ENCODE peak calls at places on chromosomes 6 and 20, in seven cellular contexts. One of them, this sample, is unnamed.

GRCh38 chr6:39684790-39685485 is 40.3 kb downstream of the KIF6 start:
- DNase-seq in upper lobe of left lung: no peak
- DNase-seq in suprapubic skin: no peak
- DNase-seq in GM12891: no peak
- DNase-seq in breast epithelium: no peak
- DNase-seq in sigmoid colon: no peak
- DNase-seq in prostate gland: no peak
- DNase-seq in this sample: no peak

GRCh38 chr20:39568090-39568489 is 605.9 kb downstream of the DHX35 start:
- DNase-seq in suprapubic skin: no peak
- DNase-seq in sigmoid colon: no peak
- DNase-seq in breast epithelium: no peak
- DNase-seq in GM12891: no peak
- DNase-seq in upper lobe of left lung: no peak
- DNase-seq in prostate gland: no peak
- DNase-seq in this sample: no peak

GRCh38 chr20:49612127-49612738 is 44.3 kb upstream of the PTGIS start:
- DNase-seq in prostate gland: no peak
- DNase-seq in suprapubic skin: no peak
- DNase-seq in sigmoid colon: peak
- DNase-seq in GM12891: no peak
- DNase-seq in breast epithelium: peak
- DNase-seq in upper lobe of left lung: no peak
- DNase-seq in this sample: no peak

GRCh38 chr20:45312241-45312640 is 4.1 kb upstream of the MATN4 start:
- DNase-seq in upper lobe of left lung: no peak
- DNase-seq in sigmoid colon: no peak
- DNase-seq in prostate gland: no peak
- DNase-seq in GM12891: no peak
- DNase-seq in suprapubic skin: no peak
- DNase-seq in breast epithelium: no peak
- DNase-seq in this sample: no peak

GRCh38 chr6:142833054-142833453 is 111.9 kb downstream of the HIVEP2 start:
- DNase-seq in breast epithelium: no peak
- DNase-seq in GM12891: no peak
- DNase-seq in upper lobe of left lung: no peak
- DNase-seq in prostate gland: no peak
- DNase-seq in suprapubic skin: no peak
- DNase-seq in sigmoid colon: no peak
- DNase-seq in this sample: no peak

GRCh38 chr20:4959582-4959981 is 41.7 kb downstream of the SLC23A2 start:
- DNase-seq in breast epithelium: no peak
- DNase-seq in suprapubic skin: no peak
- DNase-seq in GM12891: no peak
- DNase-seq in sigmoid colon: no peak
- DNase-seq in upper lobe of left lung: no peak
- DNase-seq in prostate gland: no peak
- DNase-seq in this sample: no peak

GRCh38 chr20:51624157-51624731 is 81.7 kb upstream of the NFATC2 start:
- DNase-seq in sigmoid colon: no peak
- DNase-seq in GM12891: peak
- DNase-seq in suprapubic skin: no peak
- DNase-seq in prostate gland: peak
- DNase-seq in upper lobe of left lung: no peak
- DNase-seq in breast epithelium: no peak
- DNase-seq in this sample: peak

GRCh38 chr20:50788868-50789125 is 6.1 kb upstream of the BCAS4 start:
- DNase-seq in GM12891: no peak
- DNase-seq in breast epithelium: no peak
- DNase-seq in prostate gland: no peak
- DNase-seq in upper lobe of left lung: no peak
- DNase-seq in suprapubic skin: no peak
- DNase-seq in sigmoid colon: peak
- DNase-seq in this sample: no peak

GRCh38 chr20:61044499-61044898 is 207.6 kb upstream of the CDH4 start:
- DNase-seq in breast epithelium: no peak
- DNase-seq in suprapubic skin: no peak
- DNase-seq in prostate gland: no peak
- DNase-seq in GM12891: no peak
- DNase-seq in upper lobe of left lung: no peak
- DNase-seq in sigmoid colon: no peak
- DNase-seq in this sample: no peak

GRCh38 chr20:23282111-23282510 is 68.5 kb upstream of the NXT1 start:
- DNase-seq in sigmoid colon: no peak
- DNase-seq in upper lobe of left lung: no peak
- DNase-seq in prostate gland: no peak
- DNase-seq in GM12891: no peak
- DNase-seq in suprapubic skin: no peak
- DNase-seq in breast epithelium: no peak
- DNase-seq in this sample: no peak

GRCh38 chr6:11613336-11613735 is 75.8 kb downstream of the TMEM170B start:
- DNase-seq in breast epithelium: no peak
- DNase-seq in prostate gland: no peak
- DNase-seq in suprapubic skin: no peak
- DNase-seq in GM12891: no peak
- DNase-seq in sigmoid colon: no peak
- DNase-seq in upper lobe of left lung: no peak
- DNase-seq in this sample: no peak

GRCh38 chr6:18062733-18063132 is 59.7 kb downstream of the NHLRC1 start:
- DNase-seq in prostate gland: peak
- DNase-seq in upper lobe of left lung: no peak
- DNase-seq in breast epithelium: no peak
- DNase-seq in suprapubic skin: no peak
- DNase-seq in GM12891: no peak
- DNase-seq in sigmoid colon: no peak
- DNase-seq in this sample: no peak

GRCh38 chr20:57223648-57224489 is 42.6 kb downstream of the BMP7 start:
- DNase-seq in prostate gland: no peak
- DNase-seq in upper lobe of left lung: no peak
- DNase-seq in suprapubic skin: no peak
- DNase-seq in GM12891: no peak
- DNase-seq in breast epithelium: no peak
- DNase-seq in sigmoid colon: no peak
- DNase-seq in this sample: no peak

GRCh38 chr20:17825949-17826843 is 126.4 kb downstream of the BANF2 start:
- DNase-seq in suprapubic skin: no peak
- DNase-seq in sigmoid colon: peak
- DNase-seq in GM12891: peak
- DNase-seq in upper lobe of left lung: no peak
- DNase-seq in prostate gland: no peak
- DNase-seq in breast epithelium: no peak
- DNase-seq in this sample: peak

GRCh38 chr20:38866265-38867061 is 59.8 kb upstream of the FAM83D start:
- DNase-seq in prostate gland: no peak
- DNase-seq in GM12891: no peak
- DNase-seq in upper lobe of left lung: no peak
- DNase-seq in suprapubic skin: no peak
- DNase-seq in breast epithelium: no peak
- DNase-seq in sigmoid colon: no peak
- DNase-seq in this sample: no peak

GRCh38 chr20:25249198-25249931 is 1.5 kb downstream of the PYGB start:
- DNase-seq in upper lobe of left lung: no peak
- DNase-seq in sigmoid colon: no peak
- DNase-seq in prostate gland: peak
- DNase-seq in breast epithelium: peak
- DNase-seq in GM12891: no peak
- DNase-seq in suprapubic skin: peak
- DNase-seq in this sample: no peak

GRCh38 chr6:108998460-108998859 is 96.2 kb downstream of the SESN1 start:
- DNase-seq in prostate gland: no peak
- DNase-seq in GM12891: no peak
- DNase-seq in suprapubic skin: no peak
- DNase-seq in breast epithelium: no peak
- DNase-seq in upper lobe of left lung: no peak
- DNase-seq in sigmoid colon: no peak
- DNase-seq in this sample: no peak

GRCh38 chr20:38117635-38118034 is 47.4 kb downstream of the TGM2 start:
- DNase-seq in prostate gland: no peak
- DNase-seq in GM12891: no peak
- DNase-seq in sigmoid colon: no peak
- DNase-seq in suprapubic skin: no peak
- DNase-seq in breast epithelium: no peak
- DNase-seq in upper lobe of left lung: no peak
- DNase-seq in this sample: no peak

GRCh38 chr6:169970306-169970988 is 219.0 kb downstream of the ERMARD start:
- DNase-seq in GM12891: no peak
- DNase-seq in sigmoid colon: peak
- DNase-seq in breast epithelium: no peak
- DNase-seq in upper lobe of left lung: no peak
- DNase-seq in prostate gland: no peak
- DNase-seq in suprapubic skin: peak
- DNase-seq in this sample: no peak

GRCh38 chr6:90079555-90080490 is 185.6 kb downstream of the GJA10 start:
- DNase-seq in upper lobe of left lung: no peak
- DNase-seq in GM12891: no peak
- DNase-seq in sigmoid colon: no peak
- DNase-seq in prostate gland: no peak
- DNase-seq in breast epithelium: no peak
- DNase-seq in suprapubic skin: no peak
- DNase-seq in this sample: no peak

GRCh38 chr6:12801141-12801540 is 84.6 kb downstream of the PHACTR1 start:
- DNase-seq in GM12891: no peak
- DNase-seq in upper lobe of left lung: no peak
- DNase-seq in prostate gland: no peak
- DNase-seq in sigmoid colon: no peak
- DNase-seq in breast epithelium: no peak
- DNase-seq in suprapubic skin: no peak
- DNase-seq in this sample: no peak

GRCh38 chr6:16092140-16092539 is 36.7 kb upstream of the MYLIP start:
- DNase-seq in GM12891: no peak
- DNase-seq in breast epithelium: no peak
- DNase-seq in prostate gland: no peak
- DNase-seq in suprapubic skin: no peak
- DNase-seq in upper lobe of left lung: no peak
- DNase-seq in sigmoid colon: no peak
- DNase-seq in this sample: no peak

GRCh38 chr6:149334682-149335160 is 17.2 kb downstream of the TAB2 start:
- DNase-seq in sigmoid colon: no peak
- DNase-seq in breast epithelium: no peak
- DNase-seq in upper lobe of left lung: no peak
- DNase-seq in prostate gland: no peak
- DNase-seq in GM12891: no peak
- DNase-seq in suprapubic skin: no peak
- DNase-seq in this sample: no peak

GRCh38 chr6:31834367-31834703 is 6.8 kb downstream of the HSPA1B start:
- DNase-seq in breast epithelium: peak
- DNase-seq in suprapubic skin: peak
- DNase-seq in sigmoid colon: peak
- DNase-seq in upper lobe of left lung: peak
- DNase-seq in GM12891: peak
- DNase-seq in prostate gland: peak
- DNase-seq in this sample: peak

DNA sequence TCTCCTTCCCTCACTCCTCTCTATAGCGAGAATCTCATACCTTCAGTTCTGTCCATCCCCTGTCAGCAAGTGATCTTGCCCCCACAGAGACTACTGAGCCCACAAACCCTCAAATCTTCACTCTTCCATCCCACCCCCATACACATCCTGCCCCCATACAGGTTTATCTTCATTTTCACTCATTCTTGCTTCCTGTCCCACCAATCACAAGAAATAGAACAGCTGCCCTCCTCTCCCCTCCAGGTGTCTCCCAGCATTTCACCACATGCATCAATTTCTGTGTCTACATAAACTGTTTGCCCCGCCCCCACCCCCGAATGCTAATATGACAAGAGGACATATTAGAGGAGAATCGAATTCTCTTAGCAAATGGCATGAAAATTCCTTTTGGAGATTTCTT is 54.9 kb upstream of the CARMIL1 start:
- DNase-seq in suprapubic skin: no peak
- DNase-seq in prostate gland: no peak
- DNase-seq in sigmoid colon: no peak
- DNase-seq in breast epithelium: no peak
- DNase-seq in upper lobe of left lung: no peak
- DNase-seq in GM12891: no peak
- DNase-seq in this sample: no peak
- TF ChIP-seq POLR2AphosphoS5 in suprapubic skin: no peak
- TF ChIP-seq POLR2AphosphoS5 in prostate gland: no peak
- TF ChIP-seq POLR2AphosphoS5 in sigmoid colon: no peak
- TF ChIP-seq POLR2AphosphoS5 in breast epithelium: no peak
- TF ChIP-seq POLR2AphosphoS5 in upper lobe of left lung: no peak
- TF ChIP-seq POLR2AphosphoS5 in GM12891: no peak
- TF ChIP-seq POLR2AphosphoS5 in this sample: no peak

DNA sequence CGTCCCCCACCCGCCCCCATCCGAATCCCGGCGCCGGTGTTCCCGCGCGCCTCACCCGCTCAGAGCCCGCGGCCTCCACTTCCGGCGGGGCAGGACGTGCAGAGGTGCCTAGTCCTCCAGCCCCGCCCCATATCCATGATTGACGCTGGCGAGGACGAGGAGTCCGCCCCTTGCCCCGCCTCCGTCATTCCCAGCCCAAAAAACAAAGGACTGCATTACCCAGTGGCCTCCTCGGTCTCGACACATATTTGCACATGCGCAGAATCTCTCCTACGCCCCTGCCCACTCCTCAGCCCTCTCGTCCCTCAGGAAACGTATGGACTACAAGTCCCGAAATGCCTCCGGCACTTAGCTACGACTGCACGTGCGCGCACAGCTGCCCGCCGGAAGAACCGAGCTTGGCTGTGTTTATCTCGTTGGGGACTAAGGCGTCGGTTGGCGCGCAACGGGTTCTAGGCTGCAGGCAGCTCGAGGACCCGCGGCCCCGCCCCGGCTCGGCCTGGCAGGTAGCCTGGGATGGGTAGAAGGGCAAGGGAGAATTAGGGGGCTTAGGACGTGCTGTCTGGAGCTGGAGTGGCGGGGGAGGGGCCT is at the start of the genes KLHDC3 and MEA1:
- DNase-seq in suprapubic skin: peak
- DNase-seq in GM12891: peak
- DNase-seq in sigmoid colon: peak
- DNase-seq in breast epithelium: peak
- DNase-seq in upper lobe of left lung: peak
- DNase-seq in prostate gland: peak
- DNase-seq in this sample: peak
- TF ChIP-seq POLR2A in suprapubic skin: no peak
- TF ChIP-seq POLR2A in GM12891: no peak
- TF ChIP-seq POLR2A in sigmoid colon: peak
- TF ChIP-seq POLR2A in breast epithelium: no peak
- TF ChIP-seq POLR2A in upper lobe of left lung: no peak
- TF ChIP-seq POLR2A in prostate gland: peak
- TF ChIP-seq POLR2A in this sample: no peak

DNA sequence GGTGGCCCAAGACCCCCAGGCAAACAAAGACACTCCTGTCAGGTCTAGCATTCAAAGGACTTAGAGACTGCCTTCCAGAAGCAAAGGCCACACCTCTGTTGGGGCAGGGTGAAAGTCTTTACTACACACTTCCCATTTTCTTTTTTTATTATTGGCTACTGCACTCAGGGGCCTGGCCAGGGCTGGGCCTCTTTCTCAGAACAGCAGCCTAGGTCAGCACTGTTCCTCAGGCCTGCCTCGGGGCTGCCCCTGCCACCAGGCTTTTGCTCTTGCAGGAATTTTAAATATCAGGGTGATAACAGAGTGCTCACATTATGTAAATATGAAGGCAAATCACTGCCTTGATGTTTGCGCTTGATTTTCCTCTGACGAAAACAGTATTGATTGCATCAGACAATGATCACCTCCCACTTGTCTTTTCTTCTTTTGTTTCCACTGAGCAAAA is 18.5 kb downstream of the GSTA4 start:
- DNase-seq in suprapubic skin: no peak
- DNase-seq in breast epithelium: no peak
- DNase-seq in GM12891: no peak
- DNase-seq in prostate gland: no peak
- DNase-seq in sigmoid colon: no peak
- DNase-seq in upper lobe of left lung: peak
- DNase-seq in this sample: no peak
- TF ChIP-seq POLR2AphosphoS5 in suprapubic skin: no peak
- TF ChIP-seq POLR2AphosphoS5 in breast epithelium: no peak
- TF ChIP-seq POLR2AphosphoS5 in GM12891: no peak
- TF ChIP-seq POLR2AphosphoS5 in prostate gland: no peak
- TF ChIP-seq POLR2AphosphoS5 in sigmoid colon: no peak
- TF ChIP-seq POLR2AphosphoS5 in upper lobe of left lung: no peak
- TF ChIP-seq POLR2AphosphoS5 in this sample: no peak

GRCh38 chr20:41059236-41059635 is 30.6 kb downstream of the TOP1 start:
- DNase-seq in GM12891: no peak
- DNase-seq in breast epithelium: no peak
- DNase-seq in sigmoid colon: no peak
- DNase-seq in upper lobe of left lung: no peak
- DNase-seq in prostate gland: no peak
- DNase-seq in suprapubic skin: no peak
- DNase-seq in this sample: no peak
- TF ChIP-seq POLR2A in GM12891: no peak
- TF ChIP-seq POLR2A in breast epithelium: no peak
- TF ChIP-seq POLR2A in sigmoid colon: no peak
- TF ChIP-seq POLR2A in upper lobe of left lung: no peak
- TF ChIP-seq POLR2A in prostate gland: no peak
- TF ChIP-seq POLR2A in suprapubic skin: no peak
- TF ChIP-seq POLR2A in this sample: no peak

This sample was measured in GM12892.